ENCODE peak calls at places on chromosomes 12 and 14, in four cellular contexts. N, T, Q and C are unnamed samples.

GRCh38 chr12:91920276-91920675 is 225.4 kb downstream of the BTG1 start:
- DNase-seq in N (no peak), T (no peak), Q (peak), C (no peak)

GRCh38 chr14:104898870-104899510 is 25.7 kb upstream of the PLD4 start:
- DNase-seq in N (no peak), T (no peak), Q (no peak), C (no peak)

GRCh38 chr14:93049295-93049694 is 66.4 kb downstream of the ITPK1 start:
- DNase-seq in N (no peak), T (no peak), Q (no peak), C (no peak)

GRCh38 chr14:90782892-90783291 is 33.3 kb downstream of the TTC7B start:
- DNase-seq in N (no peak), T (no peak), Q (no peak), C (no peak)

GRCh38 chr12:75665216-75665615 is 153.8 kb upstream of the KRR1 start:
- DNase-seq in N (no peak), T (no peak), Q (no peak), C (no peak)

GRCh38 chr14:99681101-99681831 is 2.8 kb upstream of the CYP46A1 start:
- DNase-seq in N (no peak), T (no peak), Q (no peak), C (no peak)

GRCh38 chr14:59120931-59121330 is 67.5 kb upstream of the DAAM1 start:
- DNase-seq in N (no peak), T (no peak), Q (no peak), C (no peak)

GRCh38 chr14:22002860-22003284 is 329.3 kb upstream of the OR4E1 start:
- DNase-seq in N (no peak), T (no peak), Q (no peak), C (no peak)

GRCh38 chr14:75229576-75229922 is 49.1 kb upstream of the FOS start:
- DNase-seq in N (no peak), T (no peak), Q (no peak), C (no peak)

GRCh38 chr12:121499929-121500793 is 80.7 kb downstream of the KDM2B start:
- DNase-seq in N (peak), T (peak), Q (peak), C (peak)

GRCh38 chr12:6827982-6828670 is at the start of gene P3H3:
- DNase-seq in N (no peak), T (peak), Q (peak), C (no peak)

GRCh38 chr12:18383203-18383602 is 121.9 kb downstream of the PIK3C2G start:
- DNase-seq in N (peak), T (no peak), Q (peak), C (no peak)

GRCh38 chr12:58106185-58106584 is 164.8 kb downstream of the ATP23 start:
- DNase-seq in N (no peak), T (no peak), Q (no peak), C (no peak)

GRCh38 chr12:118034429-118035193 is 18.1 kb downstream of the RFC5 start:
- DNase-seq in N (peak), T (no peak), Q (no peak), C (no peak)

GRCh38 chr12:119266963-119267362 is 67.6 kb upstream of the CCDC60 start:
- DNase-seq in N (no peak), T (no peak), Q (no peak), C (no peak)

GRCh38 chr14:106883218-106883692 is 1356.9 kb downstream of the TMEM121 start:
- DNase-seq in N (no peak), T (no peak), Q (no peak), C (no peak)

GRCh38 chr12:121801601-121802484 is 2.0 kb upstream of the SETD1B start:
- DNase-seq in N (no peak), T (no peak), Q (no peak), C (no peak)

GRCh38 chr14:40269436-40269835 is 837.2 kb upstream of the FBXO33 start:
- DNase-seq in N (no peak), T (no peak), Q (no peak), C (no peak)

GRCh38 chr12:12870454-12870853 is 20.9 kb upstream of the GPRC5A start:
- DNase-seq in N (peak), T (no peak), Q (peak), C (no peak)

GRCh38 chr14:104723651-104724406 is at the start of gene ADSS1:
- DNase-seq in N (peak), T (peak), Q (no peak), C (peak)

GRCh38 chr12:130013771-130014484 is 110.1 kb upstream of the TMEM132D start:
- DNase-seq in N (peak), T (no peak), Q (no peak), C (peak)

GRCh38 chr12:67649165-67650126 is 901 bp downstream of the DYRK2 start:
- DNase-seq in N (peak), T (peak), Q (no peak), C (peak)

GRCh38 chr14:68525516-68525915 is 267.4 kb downstream of the ZFP36L1 start:
- DNase-seq in N (no peak), T (no peak), Q (no peak), C (no peak)

GRCh38 chr14:104930526-104931322 is 6.0 kb downstream of the PLD4 start:
- DNase-seq in N (no peak), T (peak), Q (no peak), C (peak)

GRCh38 chr12:61896436-61896835 is 363.8 kb upstream of the USP15 start:
- DNase-seq in N (no peak), T (no peak), Q (no peak), C (no peak)
- TF ChIP-seq CTCF in N (no peak), T (no peak), Q (no peak), C (no peak)

DNA sequence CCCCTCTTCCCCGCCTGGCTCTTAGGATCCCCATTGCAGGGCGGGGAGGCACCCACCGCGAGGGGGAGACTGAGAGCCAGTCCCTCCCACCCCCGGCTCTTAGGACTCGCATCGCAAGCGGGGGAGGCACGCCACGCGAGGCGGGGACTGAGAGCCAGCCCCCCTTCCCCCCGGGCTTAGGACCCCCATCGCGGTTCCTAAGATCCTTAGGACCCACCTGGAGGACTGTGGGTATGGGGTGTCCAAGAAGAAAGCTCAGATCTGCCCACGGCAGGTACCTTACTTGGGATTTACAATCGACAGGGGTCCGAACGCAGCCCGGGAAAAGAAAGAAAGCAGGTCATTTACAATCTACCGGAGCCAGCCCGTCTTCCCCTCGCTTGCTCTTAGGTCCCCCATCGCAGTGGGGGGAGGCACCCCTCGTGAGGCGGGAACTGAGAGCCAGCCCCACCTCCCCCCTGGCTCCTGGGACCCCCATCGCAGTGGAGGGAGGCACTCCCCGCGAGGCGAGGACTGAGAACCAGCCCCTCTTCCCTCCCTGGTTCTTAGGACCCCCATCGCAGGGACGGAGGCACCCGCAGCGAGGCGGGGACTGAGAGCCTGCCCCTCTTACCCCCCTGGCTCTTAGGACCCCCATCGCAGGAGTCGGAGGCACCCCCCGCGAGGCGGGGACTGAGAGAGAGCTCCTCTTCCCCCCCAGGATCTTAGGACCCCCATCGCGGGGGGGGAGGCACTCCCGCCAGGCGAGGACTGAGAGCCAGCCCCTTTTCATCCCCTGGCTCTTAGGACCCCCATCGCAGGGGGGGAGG is 43.7 kb downstream of the DDX11 start:
- DNase-seq in N (peak), T (peak), Q (no peak), C (peak)
- TF ChIP-seq CTCF in N (peak), T (no peak), Q (peak), C (peak)

DNA sequence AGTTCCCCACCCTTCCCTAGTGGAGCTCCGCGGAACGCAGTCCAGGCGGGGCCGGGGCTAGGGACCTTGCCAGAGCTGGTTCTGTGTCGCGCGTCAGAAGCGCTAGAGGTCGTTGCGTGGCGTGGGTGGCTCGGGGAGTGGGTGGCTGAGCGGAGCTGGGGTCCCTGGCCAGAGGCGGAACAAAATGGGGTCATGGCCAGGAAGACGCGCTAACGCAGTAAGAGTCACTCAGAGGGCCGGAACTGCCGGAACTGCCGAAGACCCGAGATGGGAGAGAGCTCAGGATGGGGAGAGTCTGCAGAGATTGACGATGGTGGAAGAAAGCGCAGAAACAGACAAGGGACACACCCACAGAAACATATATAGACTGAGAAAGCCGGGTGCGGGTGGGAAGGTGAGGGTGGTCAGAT is 4.8 kb downstream of the DGKA start:
- DNase-seq in N (no peak), T (peak), Q (no peak), C (no peak)
- TF ChIP-seq CTCF in N (no peak), T (no peak), Q (no peak), C (no peak)

GRCh38 chr14:69713976-69714716 is 52.8 kb upstream of the SRSF5 start:
- DNase-seq in N (no peak), T (no peak), Q (no peak), C (no peak)

GRCh38 chr14:69712637-69713088 is 54.3 kb upstream of the SRSF5 start:
- DNase-seq in N (peak), T (peak), Q (no peak), C (no peak)

GRCh38 chr14:69716483-69717187 is 50.3 kb upstream of the SRSF5 start:
- DNase-seq in N (peak), T (no peak), Q (peak), C (no peak)

GRCh38 chr14:69713127-69713800 is 53.7 kb upstream of the SRSF5 start:
- DNase-seq in N (peak), T (no peak), Q (no peak), C (no peak)

GRCh38 chr14:69715725-69716482 is 51.0 kb upstream of the SRSF5 start:
- DNase-seq in N (peak), T (peak), Q (peak), C (no peak)
- TF ChIP-seq CTCF in N (no peak), T (no peak), Q (no peak), C (no peak)

GRCh38 chr14:52551696-52552062 is 626 bp downstream of the TXNDC16 start:
- DNase-seq in N (peak), T (no peak), Q (peak), C (peak)

GRCh38 chr14:52551205-52551604 is 1.1 kb downstream of the TXNDC16 start:
- DNase-seq in N (no peak), T (no peak), Q (no peak), C (no peak)

GRCh38 chr14:52553002-52553670 is 500 bp downstream of the GPR137C start:
- DNase-seq in N (peak), T (peak), Q (no peak), C (peak)

GRCh38 chr14:52553671-52554575 is 1.3 kb downstream of the GPR137C start:
- DNase-seq in N (peak), T (peak), Q (peak), C (peak)

DNA sequence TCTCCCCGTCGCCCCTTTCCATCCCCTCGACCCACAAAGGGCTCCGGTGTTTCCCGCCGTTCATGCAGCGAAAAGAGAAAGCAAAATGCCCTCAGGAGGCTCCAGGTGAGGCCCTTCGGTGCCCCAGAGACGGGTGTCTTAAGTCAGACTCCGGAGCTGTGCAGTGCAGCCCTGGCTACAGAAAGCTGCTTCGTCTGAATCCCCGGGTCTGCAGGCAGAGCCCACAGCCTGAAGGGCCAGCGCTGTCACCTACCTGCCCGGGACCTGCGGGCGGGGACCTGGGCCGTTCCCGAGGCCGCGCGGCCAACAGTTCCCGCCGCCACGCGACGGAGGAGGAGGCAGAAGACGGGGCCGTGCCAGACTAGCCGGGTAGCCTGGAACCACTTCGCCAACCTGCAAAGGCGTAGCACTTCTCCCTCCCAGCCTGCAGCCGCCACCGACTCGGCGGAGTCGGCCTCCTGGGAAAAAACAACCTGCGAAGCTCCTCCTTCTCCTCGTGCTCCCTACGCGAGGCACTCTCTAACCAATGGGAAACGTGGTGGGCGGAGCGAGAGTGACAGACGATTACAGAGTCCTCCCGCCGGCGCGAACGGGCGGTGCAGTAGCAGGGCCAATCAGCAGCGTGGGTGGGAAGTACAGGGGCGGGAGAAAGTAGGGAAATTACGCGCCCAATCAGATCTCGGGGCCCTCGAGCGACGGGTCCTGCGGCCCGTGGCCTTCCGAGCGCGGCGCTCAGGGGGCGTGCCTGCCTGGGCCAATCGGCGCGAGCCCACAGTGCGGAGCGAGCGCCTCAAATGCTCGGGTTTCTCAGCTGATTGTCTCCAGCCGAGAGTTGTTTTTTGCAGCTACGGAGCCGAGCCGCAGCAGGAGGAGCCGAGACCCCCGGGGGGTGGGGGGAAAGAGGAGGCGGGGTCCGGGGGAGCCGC is at the start of the genes GPR137C and TXNDC16:
- DNase-seq in N (peak), T (peak), Q (peak), C (peak)
- TF ChIP-seq CTCF in N (no peak), T (no peak), Q (no peak), C (no peak)

GRCh38 chr12:27451416-27451815 is 4.9 kb downstream of the SMCO2 start:
- DNase-seq in N (no peak), T (no peak), Q (no peak), C (no peak)
- TF ChIP-seq CTCF in N (no peak), T (no peak), Q (no peak), C (no peak)

GRCh38 chr12:105051981-105052380 is 32.3 kb downstream of the ALDH1L2 start:
- DNase-seq in N (no peak), T (no peak), Q (no peak), C (no peak)

GRCh38 chr12:105057174-105057573 is 27.1 kb downstream of the ALDH1L2 start:
- DNase-seq in N (no peak), T (no peak), Q (no peak), C (no peak)

GRCh38 chr12:105048315-105048714 is 35.9 kb downstream of the ALDH1L2 start:
- DNase-seq in N (no peak), T (no peak), Q (no peak), C (no peak)

GRCh38 chr12:105047303-105047702 is 37.0 kb downstream of the ALDH1L2 start:
- DNase-seq in N (no peak), T (no peak), Q (no peak), C (no peak)

DNA sequence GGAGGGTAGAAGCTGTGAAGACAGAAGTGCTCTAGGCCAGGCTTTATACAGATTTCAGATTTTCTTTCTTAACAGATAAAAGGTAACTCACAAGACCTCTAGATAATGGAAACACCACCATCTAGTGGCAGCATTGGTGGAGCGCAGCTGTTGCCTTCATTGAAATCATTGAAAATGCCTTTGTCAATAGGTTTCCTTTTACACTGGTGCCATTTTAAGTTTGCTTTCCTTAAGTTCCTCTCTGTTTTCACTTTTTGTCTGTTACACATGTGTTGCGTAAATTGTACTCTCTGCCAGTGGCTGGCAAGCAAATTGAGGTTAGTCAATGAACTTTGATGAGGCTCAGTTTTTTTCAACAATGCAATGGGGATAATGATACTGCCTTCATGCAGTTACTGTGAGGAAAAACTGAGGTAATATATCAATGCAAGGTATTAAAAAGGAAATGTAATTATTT is 31.1 kb downstream of the ALDH1L2 start:
- DNase-seq in N (peak), T (peak), Q (peak), C (peak)
- TF ChIP-seq CTCF in N (peak), T (peak), Q (peak), C (peak)

GRCh38 chr14:61923348-61923747 is 161.1 kb downstream of the SNAPC1 start:
- DNase-seq in N (no peak), T (no peak), Q (no peak), C (no peak)
- TF ChIP-seq CTCF in N (peak), T (no peak), Q (peak), C (no peak)